ENCODE peak calls at places on chromosomes 3 and 15, in ten cellular contexts. One of them, this sample, is unnamed.

GRCh38 chr3:162586591-162586990 is 1090.0 kb downstream of the OTOL1 start:
- DNase-seq in right cardiac atrium: no peak
- DNase-seq in cardiac muscle cell: no peak
- DNase-seq in IMR-90: peak
- DNase-seq in lung microvascular endothelial cell: no peak
- DNase-seq in ureter: no peak
- DNase-seq in osteocyte: no peak
- DNase-seq in tibial nerve: no peak
- DNase-seq in transverse colon: no peak
- DNase-seq in KBM-7: no peak
- DNase-seq in this sample: peak

GRCh38 chr3:112531358-112531781 is 30.4 kb downstream of the ATG3 start:
- DNase-seq in transverse colon: no peak
- DNase-seq in cardiac muscle cell: peak
- DNase-seq in right cardiac atrium: no peak
- DNase-seq in KBM-7: peak
- DNase-seq in tibial nerve: no peak
- DNase-seq in osteocyte: no peak
- DNase-seq in lung microvascular endothelial cell: peak
- DNase-seq in IMR-90: peak
- DNase-seq in ureter: no peak
- DNase-seq in this sample: peak

GRCh38 chr15:23504003-23504402 is 57.0 kb upstream of the GOLGA6L2 start:
- DNase-seq in transverse colon: no peak
- DNase-seq in tibial nerve: no peak
- DNase-seq in IMR-90: no peak
- DNase-seq in cardiac muscle cell: no peak
- DNase-seq in ureter: no peak
- DNase-seq in lung microvascular endothelial cell: no peak
- DNase-seq in KBM-7: no peak
- DNase-seq in right cardiac atrium: no peak
- DNase-seq in osteocyte: no peak
- DNase-seq in this sample: no peak

GRCh38 chr15:41874736-41875135 is 19.1 kb downstream of the SPTBN5 start:
- DNase-seq in osteocyte: no peak
- DNase-seq in lung microvascular endothelial cell: no peak
- DNase-seq in cardiac muscle cell: no peak
- DNase-seq in tibial nerve: no peak
- DNase-seq in right cardiac atrium: no peak
- DNase-seq in KBM-7: no peak
- DNase-seq in transverse colon: no peak
- DNase-seq in ureter: no peak
- DNase-seq in IMR-90: no peak
- DNase-seq in this sample: no peak

GRCh38 chr3:46946416-46946815 is 30.1 kb downstream of the CCDC12 start:
- DNase-seq in tibial nerve: no peak
- DNase-seq in transverse colon: no peak
- DNase-seq in cardiac muscle cell: no peak
- DNase-seq in KBM-7: no peak
- DNase-seq in right cardiac atrium: peak
- DNase-seq in ureter: peak
- DNase-seq in IMR-90: no peak
- DNase-seq in lung microvascular endothelial cell: no peak
- DNase-seq in osteocyte: no peak
- DNase-seq in this sample: no peak

GRCh38 chr3:126476976-126477330 is 1.3 kb upstream of the ZXDC start:
- DNase-seq in osteocyte: no peak
- DNase-seq in right cardiac atrium: no peak
- DNase-seq in ureter: no peak
- DNase-seq in tibial nerve: no peak
- DNase-seq in IMR-90: no peak
- DNase-seq in lung microvascular endothelial cell: no peak
- DNase-seq in KBM-7: no peak
- DNase-seq in transverse colon: no peak
- DNase-seq in cardiac muscle cell: peak
- DNase-seq in this sample: no peak

GRCh38 chr15:80536231-80536630 is 132.0 kb downstream of the ARNT2 start:
- DNase-seq in IMR-90: no peak
- DNase-seq in osteocyte: no peak
- DNase-seq in right cardiac atrium: no peak
- DNase-seq in tibial nerve: no peak
- DNase-seq in transverse colon: no peak
- DNase-seq in cardiac muscle cell: no peak
- DNase-seq in lung microvascular endothelial cell: no peak
- DNase-seq in ureter: no peak
- DNase-seq in KBM-7: no peak
- DNase-seq in this sample: no peak

GRCh38 chr3:48684480-48685143 is 1.1 kb downstream of the NCKIPSD start:
- DNase-seq in lung microvascular endothelial cell: no peak
- DNase-seq in KBM-7: peak
- DNase-seq in transverse colon: peak
- DNase-seq in tibial nerve: no peak
- DNase-seq in cardiac muscle cell: peak
- DNase-seq in IMR-90: peak
- DNase-seq in ureter: no peak
- DNase-seq in osteocyte: no peak
- DNase-seq in right cardiac atrium: peak
- DNase-seq in this sample: peak

GRCh38 chr3:25910997-25911396 is 121.1 kb downstream of the OXSM start:
- DNase-seq in IMR-90: peak
- DNase-seq in lung microvascular endothelial cell: peak
- DNase-seq in tibial nerve: no peak
- DNase-seq in KBM-7: peak
- DNase-seq in ureter: no peak
- DNase-seq in osteocyte: no peak
- DNase-seq in right cardiac atrium: peak
- DNase-seq in transverse colon: peak
- DNase-seq in cardiac muscle cell: peak
- DNase-seq in this sample: peak

GRCh38 chr15:58458076-58458475 is 26.3 kb downstream of the LIPC start:
- DNase-seq in KBM-7: peak
- DNase-seq in IMR-90: no peak
- DNase-seq in cardiac muscle cell: no peak
- DNase-seq in ureter: no peak
- DNase-seq in tibial nerve: no peak
- DNase-seq in lung microvascular endothelial cell: peak
- DNase-seq in transverse colon: no peak
- DNase-seq in osteocyte: no peak
- DNase-seq in right cardiac atrium: no peak
- DNase-seq in this sample: no peak

GRCh38 chr15:90594297-90594696 is 64.6 kb downstream of the CRTC3 start:
- DNase-seq in lung microvascular endothelial cell: peak
- DNase-seq in ureter: peak
- DNase-seq in tibial nerve: peak
- DNase-seq in transverse colon: peak
- DNase-seq in KBM-7: peak
- DNase-seq in right cardiac atrium: peak
- DNase-seq in cardiac muscle cell: no peak
- DNase-seq in osteocyte: no peak
- DNase-seq in IMR-90: no peak
- DNase-seq in this sample: no peak

GRCh38 chr3:171417813-171418212 is 42.4 kb downstream of the TNIK start:
- DNase-seq in cardiac muscle cell: peak
- DNase-seq in KBM-7: no peak
- DNase-seq in osteocyte: no peak
- DNase-seq in lung microvascular endothelial cell: peak
- DNase-seq in transverse colon: peak
- DNase-seq in right cardiac atrium: no peak
- DNase-seq in ureter: no peak
- DNase-seq in tibial nerve: no peak
- DNase-seq in IMR-90: peak
- DNase-seq in this sample: peak

GRCh38 chr15:52680041-52680391 is 828 bp upstream of the ATOSA start:
- DNase-seq in right cardiac atrium: no peak
- DNase-seq in osteocyte: no peak
- DNase-seq in cardiac muscle cell: peak
- DNase-seq in transverse colon: no peak
- DNase-seq in IMR-90: peak
- DNase-seq in ureter: no peak
- DNase-seq in tibial nerve: no peak
- DNase-seq in KBM-7: no peak
- DNase-seq in lung microvascular endothelial cell: peak
- DNase-seq in this sample: peak

GRCh38 chr3:141047168-141047567 is 4.0 kb upstream of the SPSB4 start:
- DNase-seq in cardiac muscle cell: no peak
- DNase-seq in ureter: no peak
- DNase-seq in right cardiac atrium: no peak
- DNase-seq in transverse colon: no peak
- DNase-seq in lung microvascular endothelial cell: no peak
- DNase-seq in IMR-90: no peak
- DNase-seq in tibial nerve: no peak
- DNase-seq in KBM-7: no peak
- DNase-seq in osteocyte: no peak
- DNase-seq in this sample: no peak

GRCh38 chr3:103730744-103731143 is 1295.9 kb downstream of the ZPLD1 start:
- DNase-seq in osteocyte: no peak
- DNase-seq in tibial nerve: no peak
- DNase-seq in IMR-90: no peak
- DNase-seq in transverse colon: no peak
- DNase-seq in right cardiac atrium: no peak
- DNase-seq in ureter: no peak
- DNase-seq in KBM-7: no peak
- DNase-seq in lung microvascular endothelial cell: no peak
- DNase-seq in cardiac muscle cell: no peak
- DNase-seq in this sample: no peak

GRCh38 chr15:81311834-81312459 is 12.0 kb downstream of the STARD5 start:
- DNase-seq in lung microvascular endothelial cell: no peak
- DNase-seq in transverse colon: no peak
- DNase-seq in right cardiac atrium: no peak
- DNase-seq in osteocyte: no peak
- DNase-seq in IMR-90: peak
- DNase-seq in KBM-7: peak
- DNase-seq in ureter: no peak
- DNase-seq in cardiac muscle cell: no peak
- DNase-seq in tibial nerve: no peak
- DNase-seq in this sample: no peak

GRCh38 chr15:80174017-80174746 is 21.4 kb downstream of the FAH start:
- DNase-seq in cardiac muscle cell: peak
- DNase-seq in ureter: peak
- DNase-seq in KBM-7: no peak
- DNase-seq in lung microvascular endothelial cell: peak
- DNase-seq in transverse colon: no peak
- DNase-seq in IMR-90: peak
- DNase-seq in osteocyte: no peak
- DNase-seq in right cardiac atrium: no peak
- DNase-seq in tibial nerve: no peak
- DNase-seq in this sample: peak

GRCh38 chr3:195870442-195870841 is 37.9 kb downstream of the TNK2 start:
- DNase-seq in IMR-90: no peak
- DNase-seq in KBM-7: no peak
- DNase-seq in transverse colon: peak
- DNase-seq in ureter: no peak
- DNase-seq in lung microvascular endothelial cell: no peak
- DNase-seq in tibial nerve: no peak
- DNase-seq in right cardiac atrium: no peak
- DNase-seq in cardiac muscle cell: no peak
- DNase-seq in osteocyte: no peak
- DNase-seq in this sample: no peak

GRCh38 chr3:177835917-177836316 is 638.6 kb upstream of the TBL1XR1 start:
- DNase-seq in IMR-90: peak
- DNase-seq in transverse colon: no peak
- DNase-seq in lung microvascular endothelial cell: peak
- DNase-seq in right cardiac atrium: no peak
- DNase-seq in cardiac muscle cell: peak
- DNase-seq in osteocyte: no peak
- DNase-seq in tibial nerve: no peak
- DNase-seq in KBM-7: no peak
- DNase-seq in ureter: no peak
- DNase-seq in this sample: peak

GRCh38 chr15:64152507-64153387 is 1.2 kb downstream of the SNX22 start:
- DNase-seq in ureter: no peak
- DNase-seq in KBM-7: no peak
- DNase-seq in transverse colon: peak
- DNase-seq in right cardiac atrium: peak
- DNase-seq in lung microvascular endothelial cell: no peak
- DNase-seq in cardiac muscle cell: no peak
- DNase-seq in tibial nerve: no peak
- DNase-seq in IMR-90: no peak
- DNase-seq in osteocyte: no peak
- DNase-seq in this sample: no peak

GRCh38 chr15:77889009-77889806 is 188.3 kb downstream of the TBC1D2B start:
- DNase-seq in lung microvascular endothelial cell: no peak
- DNase-seq in KBM-7: no peak
- DNase-seq in transverse colon: no peak
- DNase-seq in tibial nerve: no peak
- DNase-seq in right cardiac atrium: peak
- DNase-seq in IMR-90: no peak
- DNase-seq in ureter: no peak
- DNase-seq in cardiac muscle cell: no peak
- DNase-seq in osteocyte: no peak
- DNase-seq in this sample: no peak

GRCh38 chr3:153348457-153349137 is 186.6 kb downstream of the RAP2B start:
- DNase-seq in ureter: no peak
- DNase-seq in cardiac muscle cell: no peak
- DNase-seq in IMR-90: peak
- DNase-seq in right cardiac atrium: no peak
- DNase-seq in tibial nerve: no peak
- DNase-seq in KBM-7: no peak
- DNase-seq in lung microvascular endothelial cell: no peak
- DNase-seq in osteocyte: no peak
- DNase-seq in transverse colon: no peak
- DNase-seq in this sample: peak

GRCh38 chr3:29639621-29640290 is 358.9 kb downstream of the RBMS3 start:
- DNase-seq in lung microvascular endothelial cell: no peak
- DNase-seq in KBM-7: no peak
- DNase-seq in ureter: no peak
- DNase-seq in tibial nerve: no peak
- DNase-seq in transverse colon: no peak
- DNase-seq in osteocyte: no peak
- DNase-seq in cardiac muscle cell: peak
- DNase-seq in IMR-90: peak
- DNase-seq in right cardiac atrium: no peak
- DNase-seq in this sample: peak

GRCh38 chr3:171376125-171376947 is 83.9 kb downstream of the TNIK start:
- DNase-seq in KBM-7: peak
- DNase-seq in ureter: no peak
- DNase-seq in cardiac muscle cell: peak
- DNase-seq in osteocyte: no peak
- DNase-seq in transverse colon: no peak
- DNase-seq in lung microvascular endothelial cell: no peak
- DNase-seq in right cardiac atrium: no peak
- DNase-seq in tibial nerve: no peak
- DNase-seq in IMR-90: peak
- DNase-seq in this sample: peak